ENCODE peak calls at places on chromosomes 16 and 17, in eight cellular contexts. E is neural crest cell, P is activated B cell treated with CpG ODN at 0.5 μM for 24 hours, Y is cardiac muscle cell, B is mesothelial cell of epicardium, V is H1, S is fibroblast of pulmonary artery, R is stomach. Z is an unnamed sample.

GRCh38 chr16:72787519-72788268 is 260.2 kb downstream of the ZFHX3 start:
- DNase-seq in V (peak; percentile 73), E (peak; percentile 52), Y (peak; percentile 69), R (peak; percentile 77), P (peak; percentile 56), B (no peak), S (peak; percentile 93), Z (peak; percentile 85)

GRCh38 chr16:71666928-71667707 is 41.1 kb downstream of the MARVELD3 start:
- DNase-seq in P (no peak), E (no peak), V (no peak), B (no peak), R (no peak), Y (no peak), S (no peak), Z (no peak)

GRCh38 chr17:75486951-75487350 is 28.4 kb downstream of the CASKIN2 start:
- DNase-seq in E (no peak), R (no peak), P (no peak), V (no peak), B (no peak), S (no peak), Y (no peak), Z (no peak)

GRCh38 chr16:14389359-14389758 is 240.7 kb downstream of the PARN start:
- DNase-seq in E (no peak), P (no peak), V (no peak), S (no peak), Y (no peak), R (no peak), B (no peak), Z (no peak)

GRCh38 chr17:38844261-38844757 is 9.2 kb downstream of the RPL23 start:
- DNase-seq in E (no peak), V (no peak), B (no peak), Y (no peak), S (no peak), P (no peak), R (peak; percentile 35), Z (no peak)

GRCh38 chr16:62967606-62968005 is 931.4 kb upstream of the CDH8 start:
- DNase-seq in V (no peak), P (no peak), B (no peak), S (no peak), R (no peak), E (no peak), Y (no peak), Z (no peak)

GRCh38 chr17:75539969-75540729 is 14.7 kb downstream of the LLGL2 start:
- DNase-seq in R (no peak), Y (no peak), S (no peak), P (no peak), B (no peak), E (no peak), V (no peak), Z (no peak)

GRCh38 chr17:58679263-58680037 is 12.4 kb downstream of the TEX14 start:
- DNase-seq in E (no peak), Y (no peak), V (no peak), B (no peak), R (no peak), P (no peak), S (peak; percentile 91), Z (no peak)

GRCh38 chr17:44999433-44999832 is 31.3 kb upstream of the C1QL1 start:
- DNase-seq in V (no peak), R (no peak), B (no peak), P (no peak), E (no peak), Y (no peak), S (no peak), Z (no peak)

GRCh38 chr17:10772425-10773380 is 31.2 kb downstream of the TMEM238L start:
- DNase-seq in B (no peak), R (peak; percentile 90), Y (peak; percentile 52), P (no peak), V (peak; percentile 97), E (peak; percentile 69), S (peak; percentile 7), Z (no peak)

GRCh38 chr17:76826290-76827138 is 41.7 kb upstream of the MGAT5B start:
- DNase-seq in B (no peak), Y (peak; percentile 29), E (no peak), V (no peak), S (no peak), R (no peak), P (no peak), Z (no peak)

GRCh38 chr17:8419305-8419704 is 16.4 kb upstream of the NDEL1 start:
- DNase-seq in Y (no peak), S (no peak), B (no peak), P (no peak), V (no peak), E (no peak), R (no peak), Z (no peak)

GRCh38 chr17:8418471-8418870 is 17.2 kb upstream of the NDEL1 start:
- DNase-seq in P (no peak), B (no peak), E (no peak), R (no peak), Y (no peak), V (no peak), S (no peak), Z (no peak)

GRCh38 chr17:8421571-8421970 is 14.1 kb upstream of the NDEL1 start:
- DNase-seq in E (no peak), R (no peak), Y (no peak), V (no peak), S (no peak), B (no peak), P (no peak), Z (no peak)

GRCh38 chr17:8417806-8418205 is 17.9 kb upstream of the NDEL1 start:
- DNase-seq in V (no peak), Y (no peak), E (no peak), P (no peak), B (no peak), S (no peak), R (no peak), Z (peak; percentile 30)

DNA sequence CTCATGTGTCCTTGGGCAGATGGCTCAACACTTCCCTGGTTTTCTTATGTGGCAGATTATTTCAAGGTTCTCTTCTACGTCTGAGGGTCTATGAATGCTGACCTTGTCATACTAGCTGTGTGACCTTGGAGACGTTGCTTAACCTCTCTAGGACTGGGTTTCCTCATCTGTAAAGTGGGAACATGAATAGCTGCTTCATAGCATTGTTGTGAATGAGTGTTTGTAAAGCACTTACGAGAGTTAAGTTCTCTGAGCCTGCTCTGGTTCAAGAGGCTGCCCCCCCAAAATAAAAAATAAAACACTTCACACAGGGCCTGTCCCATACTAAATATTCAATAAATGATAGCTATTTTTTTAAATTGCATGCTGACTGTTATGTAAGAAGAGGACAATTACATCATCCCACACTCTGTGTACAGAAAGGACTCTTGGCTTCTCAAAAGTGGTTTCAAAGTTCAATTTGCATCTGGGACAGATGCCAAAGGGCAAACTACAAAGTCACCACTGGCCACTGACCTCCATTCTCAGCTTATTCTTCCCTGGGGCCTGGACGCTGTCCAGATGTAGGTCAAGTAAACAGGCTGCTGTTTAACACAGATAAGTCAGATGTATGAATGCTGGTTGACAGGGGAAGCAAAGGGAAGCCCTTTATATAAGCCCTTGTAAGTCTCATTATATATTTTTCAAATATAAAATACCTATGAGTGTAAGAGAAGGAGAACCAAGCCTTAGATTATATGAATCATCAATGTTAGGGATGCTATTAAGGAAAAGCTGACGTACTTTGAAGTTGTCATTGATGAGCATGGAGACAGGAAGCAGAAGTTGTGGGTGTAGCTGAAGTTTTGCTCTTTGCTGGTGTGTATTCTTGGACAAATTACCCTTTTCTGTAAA is 15.4 kb upstream of the NDEL1 start:
- DNase-seq in E (no peak), V (no peak), Y (peak; percentile 75), P (no peak), R (peak; percentile 94), S (peak; percentile 83), B (no peak), Z (peak; percentile 64)
- TF ChIP-seq CTCF in E (no peak), V (no peak), Y (no peak), P (no peak), R (no peak), S (no peak), B (no peak), Z (no peak)

DNA sequence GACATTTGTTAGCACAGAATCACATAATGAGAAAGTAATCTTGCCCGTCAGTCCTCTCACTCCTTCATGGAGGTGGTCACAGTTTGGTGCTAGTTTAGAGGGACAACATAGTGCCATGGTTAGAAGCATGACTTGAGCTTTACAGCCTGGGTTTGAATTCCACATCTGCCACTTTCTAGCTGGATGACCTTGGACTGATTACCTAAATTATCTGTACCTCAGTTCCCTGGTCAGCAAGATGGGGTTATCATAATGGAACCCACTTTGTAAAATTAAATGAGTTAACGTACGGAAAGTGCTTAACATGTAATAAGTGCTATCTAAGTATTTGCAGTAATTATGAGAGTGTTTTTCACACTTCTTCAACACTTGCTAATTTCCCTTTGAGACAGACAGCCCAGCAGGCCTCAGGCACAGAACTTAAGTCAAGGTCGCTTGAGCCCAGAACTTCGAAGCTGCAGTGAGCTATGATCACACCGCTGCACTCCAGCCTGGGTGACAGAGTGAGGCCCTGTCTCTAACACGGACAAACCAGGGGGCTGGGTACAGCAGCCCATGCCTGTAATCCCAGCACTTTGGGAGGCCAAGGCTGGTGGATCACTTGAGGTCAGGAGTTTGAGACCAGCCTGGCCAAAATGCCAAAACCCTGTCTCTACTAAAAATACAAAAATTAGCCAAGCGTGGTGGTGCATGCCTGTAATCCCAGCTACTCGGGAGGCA is 7.1 kb downstream of the VWA3A start:
- DNase-seq in E (no peak), V (no peak), R (no peak), S (no peak), B (no peak), Y (no peak), P (no peak), Z (no peak)
- TF ChIP-seq CTCF in E (no peak), V (no peak), R (no peak), S (no peak), B (no peak), Y (no peak), P (no peak), Z (no peak)

DNA sequence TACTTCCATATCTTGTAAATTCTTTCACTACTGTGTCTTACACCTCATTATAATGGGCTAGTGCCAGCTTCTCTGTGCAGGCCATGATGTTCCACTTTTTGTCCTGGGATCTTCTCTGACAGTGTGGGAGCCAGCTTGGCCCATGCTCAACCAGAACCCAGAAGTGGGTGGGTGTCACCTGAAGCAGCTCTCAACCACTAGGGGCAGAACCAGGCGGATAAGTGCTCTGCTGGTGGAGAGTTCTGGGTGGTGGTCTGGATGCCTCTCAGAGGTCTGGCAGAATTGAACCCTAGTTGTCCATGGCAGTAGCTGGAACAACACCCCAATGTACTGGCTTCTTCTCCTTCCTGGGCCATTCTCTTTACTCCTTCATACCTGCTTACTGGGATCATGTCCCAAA is 254.1 kb upstream of the N4BP1 start:
- DNase-seq in E (no peak), S (no peak), P (no peak), Y (no peak), B (no peak), R (no peak), V (no peak), Z (no peak)
- TF ChIP-seq CTCF in E (no peak), S (no peak), P (no peak), Y (no peak), B (no peak), R (no peak), V (peak; percentile 58), Z (no peak)

DNA sequence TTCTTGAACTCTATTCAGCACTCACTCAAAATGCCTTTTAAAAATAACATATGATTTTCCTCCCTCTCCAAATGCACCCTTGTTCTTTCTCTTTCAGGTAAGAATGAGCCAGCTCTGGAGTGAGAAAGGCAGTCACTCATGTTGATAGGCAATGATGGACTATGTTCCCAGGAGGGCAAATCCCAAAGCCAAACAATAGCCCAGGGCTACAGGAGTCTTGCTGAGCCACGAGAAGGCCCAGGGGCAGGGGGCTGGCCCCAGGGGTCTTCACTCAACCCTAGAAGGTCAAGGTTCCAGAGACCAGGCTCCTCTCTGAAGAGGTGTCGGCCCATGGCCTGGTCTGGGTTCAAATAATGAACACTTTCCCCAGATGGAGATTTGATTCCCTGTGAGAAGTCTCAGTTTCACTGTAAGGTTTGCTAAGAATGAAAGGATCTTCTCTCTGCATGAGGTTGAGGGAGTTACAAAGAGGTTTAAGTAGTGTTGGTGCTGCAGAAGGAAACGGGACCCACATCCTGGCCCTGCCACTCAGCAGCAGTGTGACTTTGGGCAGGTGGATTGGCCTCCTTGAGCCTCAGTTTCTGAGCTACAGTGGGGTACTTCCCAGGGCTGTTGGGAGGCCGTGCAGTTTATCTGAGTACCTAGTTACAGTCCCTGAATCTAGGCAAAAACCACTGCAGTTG is 49.0 kb downstream of the RTN4RL1 start:
- DNase-seq in P (no peak), V (no peak), R (no peak), B (no peak), S (no peak), Y (no peak), E (no peak), Z (no peak)
- TF ChIP-seq CTCF in P (no peak), V (no peak), R (no peak), B (no peak), S (no peak), Y (no peak), E (no peak), Z (no peak)

Z was measured in right atrium auricular region.